ENCODE peak calls at places on chromosomes 3 and 15, in six cellular contexts. X, V, Q, I, F and O are unnamed samples.

GRCh38 chr3:69142090-69142489 is 19.7 kb upstream of the LMOD3 start:
- DNase-seq in X (no peak), V (no peak), Q (no peak), I (no peak), F (no peak), O (no peak)

GRCh38 chr3:11245827-11246662 is 26.2 kb upstream of the ATG7 start:
- DNase-seq in X (no peak), V (no peak), Q (no peak), I (no peak), F (no peak), O (no peak)

GRCh38 chr3:183341545-183342288 is 86.7 kb downstream of the MCF2L2 start:
- DNase-seq in X (no peak), V (no peak), Q (no peak), I (no peak), F (no peak), O (no peak)

GRCh38 chr15:77507911-77508310 is 87.2 kb downstream of the HMG20A start:
- DNase-seq in X (peak; percentile 57), V (peak; percentile 41), Q (no peak), I (peak; percentile 67), F (peak; percentile 66), O (no peak)

GRCh38 chr3:133709139-133709538 is 37.1 kb upstream of the TF start:
- DNase-seq in X (no peak), V (no peak), Q (no peak), I (no peak), F (no peak), O (no peak)

GRCh38 chr3:129161860-129162271 is 1.0 kb upstream of the ISY1 start:
- DNase-seq in X (no peak), V (no peak), Q (peak; percentile 52), I (no peak), F (no peak), O (no peak)

GRCh38 chr15:71748327-71748726 is 62.0 kb upstream of the NR2E3 start:
- DNase-seq in X (no peak), V (peak; percentile 62), Q (no peak), I (no peak), F (no peak), O (no peak)

GRCh38 chr3:9595877-9596276 is 42.3 kb upstream of the LHFPL4 start:
- DNase-seq in X (no peak), V (no peak), Q (no peak), I (no peak), F (no peak), O (no peak)

GRCh38 chr3:73148653-73149052 is 87.2 kb downstream of the EBLN2 start:
- DNase-seq in X (no peak), V (no peak), Q (no peak), I (peak; percentile 50), F (no peak), O (no peak)

GRCh38 chr3:188126931-188127330 is 27.0 kb upstream of the LPP start:
- DNase-seq in X (no peak), V (no peak), Q (no peak), I (no peak), F (no peak), O (no peak)

GRCh38 chr15:74326759-74327158 is 40.7 kb downstream of the CYP11A1 start:
- DNase-seq in X (no peak), V (no peak), Q (no peak), I (no peak), F (peak; percentile 95), O (no peak)

GRCh38 chr15:100902436-100903190 is 16.5 kb upstream of the LRRK1 start:
- DNase-seq in X (peak; percentile 77), V (no peak), Q (peak; percentile 77), I (peak; percentile 96), F (peak; percentile 95), O (peak; percentile 76)

GRCh38 chr3:171461087-171461917 is 1.1 kb upstream of the TNIK start:
- DNase-seq in X (no peak), V (peak; percentile 27), Q (no peak), I (no peak), F (no peak), O (no peak)

GRCh38 chr3:195708626-195709481 is 11.9 kb upstream of the MUC20 start:
- DNase-seq in X (no peak), V (no peak), Q (peak; percentile 50), I (no peak), F (no peak), O (no peak)

GRCh38 chr3:50192689-50193141 is 1.3 kb downstream of the GNAT1 start:
- DNase-seq in X (peak; percentile 82), V (peak; percentile 43), Q (peak; percentile 83), I (peak; percentile 85), F (peak; percentile 83), O (no peak)

GRCh38 chr15:100112061-100112420 is 229.7 kb downstream of the ADAMTS17 start:
- DNase-seq in X (no peak), V (no peak), Q (no peak), I (no peak), F (no peak), O (no peak)

GRCh38 chr3:48475188-48475587 is 28.7 kb downstream of the ATRIP start:
- DNase-seq in X (no peak), V (no peak), Q (no peak), I (no peak), F (no peak), O (no peak)

GRCh38 chr3:143134446-143134845 is 14.9 kb downstream of the CHST2 start:
- DNase-seq in X (no peak), V (no peak), Q (no peak), I (no peak), F (no peak), O (no peak)

GRCh38 chr3:143132246-143132980 is 12.8 kb downstream of the CHST2 start:
- DNase-seq in X (no peak), V (no peak), Q (no peak), I (no peak), F (no peak), O (no peak)

GRCh38 chr3:143138948-143139347 is 19.4 kb downstream of the CHST2 start:
- DNase-seq in X (no peak), V (no peak), Q (no peak), I (no peak), F (no peak), O (no peak)

GRCh38 chr3:143137637-143138036 is 18.1 kb downstream of the CHST2 start:
- DNase-seq in X (no peak), V (no peak), Q (no peak), I (no peak), F (no peak), O (no peak)

DNA sequence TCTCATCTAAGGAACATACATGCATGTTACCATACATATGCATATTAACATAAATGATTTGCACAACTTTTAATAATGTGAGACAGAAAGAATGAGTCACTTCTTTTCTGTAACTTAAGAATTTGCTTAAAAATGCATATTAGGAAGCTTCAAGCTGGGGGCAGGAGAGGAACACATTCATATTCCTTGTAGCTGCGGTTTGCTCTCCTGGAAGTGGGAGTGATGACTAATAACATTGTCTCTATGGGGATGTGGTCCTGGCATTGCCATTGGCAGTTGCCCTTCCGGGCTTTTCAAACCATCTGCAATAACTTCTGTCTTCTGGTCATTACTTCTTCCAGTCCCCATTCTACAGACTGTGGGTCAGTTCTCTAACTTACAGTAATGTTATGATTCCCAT is 15.6 kb downstream of the CHST2 start:
- DNase-seq in X (no peak), V (no peak), Q (no peak), I (no peak), F (no peak), O (no peak)
- TF ChIP-seq CTCF in X (no peak), V (no peak), Q (no peak), I (no peak), F (no peak), O (no peak)

GRCh38 chr3:37237252-37237651 is 62.9 kb upstream of the LRRFIP2 start:
- DNase-seq in X (no peak), V (no peak), Q (no peak), I (no peak), F (no peak), O (no peak)

GRCh38 chr3:37243811-37244748 is 69.7 kb upstream of the LRRFIP2 start:
- DNase-seq in X (peak; percentile 91), V (peak; percentile 44), Q (peak; percentile 81), I (peak; percentile 91), F (peak; percentile 70), O (peak; percentile 91)

GRCh38 chr3:37241880-37242279 is 67.5 kb upstream of the LRRFIP2 start:
- DNase-seq in X (no peak), V (no peak), Q (no peak), I (no peak), F (no peak), O (no peak)

GRCh38 chr3:37245003-37245402 is 70.6 kb upstream of the LRRFIP2 start:
- DNase-seq in X (no peak), V (no peak), Q (no peak), I (no peak), F (no peak), O (no peak)

DNA sequence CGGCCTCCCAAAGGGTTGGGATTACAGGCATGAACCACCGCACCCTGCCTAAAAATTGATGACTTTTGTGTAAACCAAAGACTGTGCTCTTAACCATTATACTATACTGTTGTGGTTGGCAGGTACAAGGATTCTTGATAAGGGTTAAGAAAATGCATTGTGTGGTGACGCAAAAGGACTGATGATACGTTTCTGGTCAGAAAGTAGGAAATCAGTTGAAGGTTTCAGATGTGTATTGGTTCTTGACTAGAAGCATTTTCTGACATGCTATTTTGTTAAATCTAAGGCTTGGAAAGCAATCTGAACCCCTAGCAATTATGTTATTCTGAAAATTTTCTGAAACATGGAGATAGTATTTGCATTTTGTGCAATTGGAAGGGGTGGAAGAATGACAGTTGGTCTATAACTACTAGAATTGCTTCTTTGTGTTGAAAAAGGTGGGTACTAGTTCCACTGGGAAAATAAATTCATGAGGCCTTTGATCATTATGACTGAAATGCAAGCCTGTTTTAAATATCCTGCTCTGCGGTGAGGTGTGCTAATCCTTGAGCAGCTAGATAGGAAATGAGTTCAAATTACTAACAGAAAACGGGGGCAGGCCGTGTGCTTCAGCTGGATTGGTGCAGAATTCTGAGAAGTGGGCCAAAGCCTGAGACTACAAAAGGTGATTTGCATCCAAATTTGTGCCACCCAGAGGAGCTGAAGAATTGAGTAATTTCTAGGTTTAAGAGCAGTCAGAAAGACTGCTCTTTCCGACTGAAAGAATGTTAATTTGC is 66.0 kb upstream of the LRRFIP2 start:
- DNase-seq in X (no peak), V (no peak), Q (no peak), I (no peak), F (no peak), O (no peak)
- H3K27ac ChIP-seq in X (no peak overlapping the region), V (no peak overlapping the region), Q (no peak overlapping the region), I (no peak overlapping the region), F (no peak overlapping the region), O (no peak overlapping the region)

GRCh38 chr3:90091557-90091956 is 984.1 kb downstream of the EPHA3 start:
- DNase-seq in X (no peak), V (no peak), Q (no peak), I (peak; percentile 6), F (no peak), O (no peak)
- TF ChIP-seq CTCF in X (no peak), V (peak; percentile 18), Q (no peak), I (no peak), F (no peak), O (peak; percentile 55)

DNA sequence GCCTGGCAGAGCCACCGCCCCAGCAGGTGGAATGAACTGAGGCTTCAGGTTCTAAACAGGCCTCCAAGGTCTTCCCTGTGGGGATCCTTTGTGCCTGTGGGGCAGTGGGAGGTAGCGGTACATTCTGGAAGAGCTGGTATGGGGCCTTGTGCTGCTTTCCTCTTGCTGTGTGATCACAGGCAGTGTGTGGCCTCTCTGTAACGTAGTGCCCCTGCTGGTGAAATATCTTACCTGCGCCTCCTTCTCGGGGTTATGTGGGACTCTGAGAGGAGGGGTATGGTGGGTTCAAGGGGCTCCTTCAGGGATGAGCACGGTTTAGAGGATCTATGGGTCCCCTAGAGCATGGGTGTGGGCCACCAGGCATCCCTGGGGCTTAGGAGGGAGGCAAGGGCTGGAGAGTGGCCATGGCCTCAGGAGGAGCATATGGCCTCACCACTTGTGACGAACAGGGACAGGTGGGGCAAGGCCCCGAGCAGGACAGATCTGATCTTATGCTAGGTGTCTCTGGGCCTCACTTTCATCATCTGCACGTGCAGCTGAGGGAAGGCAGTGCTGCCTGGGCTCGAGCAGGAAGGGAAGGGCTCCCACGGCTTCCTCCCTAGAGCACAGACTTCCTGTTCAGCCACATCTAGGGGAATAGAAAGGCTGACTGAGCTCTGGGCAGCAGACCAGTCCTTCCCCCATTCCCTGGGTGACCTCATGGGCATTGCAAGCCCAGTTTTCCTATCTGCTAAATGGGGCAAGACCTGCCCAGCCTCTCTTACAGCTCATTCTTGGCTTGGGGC is 1.9 kb upstream of the ALS2CL start:
- DNase-seq in X (peak; percentile 39), V (no peak), Q (no peak), I (peak; percentile 47), F (peak; percentile 42), O (no peak)
- H3K27ac ChIP-seq in X (peak overlapping the region; percentile 82), V (no peak overlapping the region), Q (peak overlapping the region; percentile 42), I (peak overlapping the region; percentile 60), F (peak overlapping the region; percentile 76), O (peak overlapping the region; percentile 89)